ENCODE peak calls at places on chromosomes 1 and 21, in seven cellular contexts. U is astrocyte of the cerebellum, K is nucleus accumbens, N is T follicular helper cell, W is fibroblast of lung, D is NCI-H2029, P is progenitor cell of endocrine pancreas. F is an unnamed sample.

GRCh38 chr1:240701412-240701811 is 89.5 kb upstream of the GREM2 start:
- DNase-seq in N (no peak), D (no peak), P (no peak), W (peak), U (peak), K (no peak), F (no peak)

GRCh38 chr1:21659924-21660326 is 9.2 kb downstream of the RAP1GAP start:
- DNase-seq in D (no peak), P (no peak), U (no peak), W (no peak), K (no peak), N (no peak), F (no peak)

GRCh38 chr1:94258873-94259331 is 21.5 kb upstream of the ARHGAP29 start:
- DNase-seq in D (peak), W (peak), U (peak), N (no peak), K (no peak), P (no peak), F (peak)

GRCh38 chr1:8945568-8945967 is at the start of gene CA6:
- DNase-seq in N (no peak), P (no peak), D (peak), K (no peak), W (no peak), U (no peak), F (no peak)

GRCh38 chr1:247471445-247472016 is 13.6 kb upstream of the OR2B11 start:
- DNase-seq in U (no peak), P (no peak), D (no peak), N (no peak), K (no peak), W (no peak), F (no peak)

GRCh38 chr21:46354518-46354917 is 30.6 kb downstream of the PCNT start:
- DNase-seq in D (no peak), P (no peak), U (no peak), N (no peak), K (no peak), W (no peak), F (no peak)

GRCh38 chr1:170776147-170776734 is 112.3 kb downstream of the PRRX1 start:
- DNase-seq in D (no peak), N (no peak), U (no peak), K (no peak), W (no peak), P (no peak), F (no peak)

GRCh38 chr1:18951818-18952391 is 4.6 kb downstream of the IFFO2 start:
- DNase-seq in N (peak), W (no peak), P (no peak), D (no peak), U (no peak), K (no peak), F (peak)

GRCh38 chr1:154141240-154141639 is 13.6 kb downstream of the NUP210L start:
- DNase-seq in K (no peak), D (no peak), P (no peak), N (no peak), U (no peak), W (peak), F (no peak)

GRCh38 chr1:177208920-177209319 is 38.2 kb downstream of the BRINP2 start:
- DNase-seq in U (no peak), K (no peak), P (no peak), W (no peak), D (no peak), N (no peak), F (no peak)

GRCh38 chr1:234885601-234886000 is 243.0 kb downstream of the TOMM20 start:
- DNase-seq in P (no peak), K (no peak), D (no peak), W (no peak), U (no peak), N (no peak), F (no peak)

GRCh38 chr1:10724052-10724494 is 72.4 kb downstream of the CASZ1 start:
- DNase-seq in K (no peak), N (no peak), W (peak), P (no peak), U (peak), D (peak), F (peak)

GRCh38 chr1:60809204-60809985 is 273.0 kb upstream of the NFIA start:
- DNase-seq in N (no peak), W (peak), D (no peak), K (no peak), U (no peak), P (no peak), F (no peak)

GRCh38 chr1:93670141-93670540 is 11.5 kb downstream of the BCAR3 start:
- DNase-seq in N (no peak), D (peak), W (peak), P (no peak), K (no peak), U (peak), F (peak)

GRCh38 chr1:24491577-24492360 is 10.9 kb upstream of the RCAN3 start:
- DNase-seq in P (no peak), D (no peak), U (no peak), W (no peak), K (no peak), N (no peak), F (no peak)

GRCh38 chr1:151511636-151512215 is 539 bp downstream of the CGN start:
- DNase-seq in N (peak), P (peak), U (no peak), W (no peak), D (peak), K (no peak), F (no peak)

GRCh38 chr1:109425902-109426277 is 358 bp downstream of the PSMA5 start:
- DNase-seq in N (peak), U (no peak), D (peak), P (no peak), K (no peak), W (peak), F (peak)

GRCh38 chr1:63958556-63958955 is 184.7 kb downstream of the ROR1 start:
- DNase-seq in K (no peak), D (no peak), W (no peak), P (no peak), U (no peak), N (no peak), F (no peak)

GRCh38 chr1:27589841-27590426 is 14.0 kb downstream of the AHDC1 start:
- DNase-seq in D (no peak), P (no peak), N (no peak), W (peak), K (peak), U (no peak), F (peak)

GRCh38 chr1:180256353-180257027 is 26.4 kb downstream of the LHX4 start:
- DNase-seq in D (no peak), N (no peak), U (no peak), K (no peak), W (no peak), P (no peak), F (no peak)

GRCh38 chr1:16387201-16388185 is 20.5 kb downstream of the SZRD1 start:
- DNase-seq in U (no peak), D (peak), N (no peak), K (no peak), P (no peak), W (peak), F (no peak)

GRCh38 chr1:109482796-109483638 is 688 bp upstream of the ATXN7L2 start:
- DNase-seq in W (peak), D (no peak), P (peak), K (peak), U (no peak), N (peak), F (no peak)

GRCh38 chr1:211318881-211319280 is 7.8 kb upstream of the TRAF5 start:
- DNase-seq in K (no peak), P (no peak), D (no peak), U (no peak), W (no peak), N (no peak), F (no peak)

GRCh38 chr1:24929091-24929875 is 793 bp downstream of the RUNX3 start:
- DNase-seq in P (no peak), W (no peak), D (no peak), U (no peak), N (peak), K (no peak), F (no peak)

GRCh38 chr1:36576118-36576517 is 93.4 kb upstream of the CSF3R start:
- DNase-seq in N (peak), W (peak), U (peak), P (peak), K (peak), D (peak), F (no peak)

GRCh38 chr1:54240741-54241335 is 40.9 kb downstream of the MRPL37 start:
- DNase-seq in D (no peak), P (no peak), W (no peak), U (no peak), N (no peak), K (no peak), F (no peak)

GRCh38 chr1:162094271-162094670 is 24.8 kb downstream of the NOS1AP start:
- DNase-seq in P (no peak), N (no peak), K (no peak), D (no peak), W (peak), U (no peak), F (no peak)

GRCh38 chr1:171087896-171088295 is 2.8 kb upstream of the FMO3 start:
- DNase-seq in N (no peak), U (no peak), K (no peak), P (no peak), D (no peak), W (no peak), F (no peak)

GRCh38 chr1:59063501-59063900 is 233.4 kb upstream of the FGGY start:
- DNase-seq in W (no peak), U (no peak), D (no peak), N (no peak), K (no peak), P (no peak), F (no peak)

GRCh38 chr1:1621173-1621661 is 5.9 kb downstream of the MIB2 start:
- DNase-seq in N (no peak), D (no peak), P (no peak), W (no peak), K (no peak), U (no peak), F (no peak)

GRCh38 chr1:43936470-43937151 is 3.0 kb downstream of the ARTN start:
- DNase-seq in D (peak), N (no peak), K (no peak), W (peak), P (peak), U (no peak), F (no peak)

GRCh38 chr1:203491664-203492485 is 2.1 kb upstream of the OPTC start:
- DNase-seq in D (no peak), N (no peak), W (no peak), K (peak), U (no peak), P (no peak), F (no peak)